ENCODE peak calls at places on chromosomes 11 and 22, in four cellular contexts. One of them, this sample, is unnamed.

GRCh38 chr22:20503816-20504215 is 3.6 kb upstream of the MED15 start:
- DNase-seq in vagina: no peak
- DNase-seq in mammary epithelial cell: peak; percentile 45
- DNase-seq in H9: no peak
- DNase-seq in this sample: no peak

GRCh38 chr11:23201936-23202522 is 341.8 kb upstream of the CCDC179 start:
- DNase-seq in vagina: no peak
- DNase-seq in mammary epithelial cell: no peak
- DNase-seq in H9: no peak
- DNase-seq in this sample: no peak

GRCh38 chr11:92917927-92918326 is 51.5 kb upstream of the MTNR1B start:
- DNase-seq in vagina: no peak
- DNase-seq in mammary epithelial cell: no peak
- DNase-seq in H9: no peak
- DNase-seq in this sample: no peak

GRCh38 chr11:36110698-36111410 is 167.0 kb downstream of the LDLRAD3 start:
- DNase-seq in vagina: no peak
- DNase-seq in mammary epithelial cell: no peak
- DNase-seq in H9: no peak
- DNase-seq in this sample: no peak

GRCh38 chr11:119591836-119592310 is 137.1 kb downstream of the NECTIN1 start:
- DNase-seq in vagina: no peak
- DNase-seq in mammary epithelial cell: peak; percentile 64
- DNase-seq in H9: no peak
- DNase-seq in this sample: no peak

GRCh38 chr11:44760917-44761545 is 34.3 kb downstream of the TSPAN18 start:
- DNase-seq in vagina: no peak
- DNase-seq in mammary epithelial cell: peak; percentile 66
- DNase-seq in H9: peak; percentile 79
- DNase-seq in this sample: no peak

GRCh38 chr11:57641011-57641410 is 8.7 kb downstream of the YPEL4 start:
- DNase-seq in vagina: no peak
- DNase-seq in mammary epithelial cell: no peak
- DNase-seq in H9: peak; percentile 45
- DNase-seq in this sample: no peak

GRCh38 chr11:121486054-121486453 is 33.3 kb upstream of the SORL1-AS1 start:
- DNase-seq in vagina: no peak
- DNase-seq in mammary epithelial cell: no peak
- DNase-seq in H9: no peak
- DNase-seq in this sample: no peak

GRCh38 chr22:20542736-20543135 is 35.3 kb downstream of the MED15 start:
- DNase-seq in vagina: no peak
- DNase-seq in mammary epithelial cell: no peak
- DNase-seq in H9: no peak
- DNase-seq in this sample: no peak

GRCh38 chr11:41921991-41922390 is 462.5 kb upstream of the LRRC4C start:
- DNase-seq in vagina: no peak
- DNase-seq in mammary epithelial cell: no peak
- DNase-seq in H9: peak; percentile 46
- DNase-seq in this sample: no peak

GRCh38 chr22:39207141-39208012 is 37.4 kb downstream of the PDGFB start:
- DNase-seq in vagina: no peak
- DNase-seq in mammary epithelial cell: peak; percentile 65
- DNase-seq in H9: peak; percentile 33
- DNase-seq in this sample: no peak

GRCh38 chr11:128884703-128885338 is 6.3 kb upstream of the KCNJ5 start:
- DNase-seq in vagina: no peak
- DNase-seq in mammary epithelial cell: peak; percentile 60
- DNase-seq in H9: no peak
- DNase-seq in this sample: peak; percentile 61

GRCh38 chr11:70662691-70663098 is 264.4 kb downstream of the CTTN start:
- DNase-seq in vagina: no peak
- DNase-seq in mammary epithelial cell: no peak
- DNase-seq in H9: peak; percentile 43
- DNase-seq in this sample: no peak

GRCh38 chr11:1233351-1234053 is 10.6 kb downstream of the MUC5B start:
- DNase-seq in vagina: no peak
- DNase-seq in mammary epithelial cell: no peak
- DNase-seq in H9: peak; percentile 18
- DNase-seq in this sample: peak; percentile 52

GRCh38 chr11:93583490-93583889 is 40.3 kb upstream of the SMCO4 start:
- DNase-seq in vagina: no peak
- DNase-seq in mammary epithelial cell: no peak
- DNase-seq in H9: no peak
- DNase-seq in this sample: no peak

GRCh38 chr11:7381937-7382336 is 103.4 kb upstream of the OLFML1 start:
- DNase-seq in vagina: no peak
- DNase-seq in mammary epithelial cell: no peak
- DNase-seq in H9: no peak
- DNase-seq in this sample: no peak

GRCh38 chr11:40819230-40819629 is 640.2 kb downstream of the LRRC4C start:
- DNase-seq in vagina: no peak
- DNase-seq in mammary epithelial cell: peak; percentile 1
- DNase-seq in H9: peak; percentile 30
- DNase-seq in this sample: no peak

GRCh38 chr11:75557649-75558494 is 4.2 kb upstream of the SERPINH1 start:
- DNase-seq in vagina: no peak
- DNase-seq in mammary epithelial cell: no peak
- DNase-seq in H9: peak; percentile 42
- DNase-seq in this sample: no peak

GRCh38 chr11:1401656-1402221 is 12.0 kb downstream of the BRSK2 start:
- DNase-seq in vagina: no peak
- DNase-seq in mammary epithelial cell: peak; percentile 34
- DNase-seq in H9: peak; percentile 77
- DNase-seq in this sample: no peak

GRCh38 chr11:121443688-121444275 is 8.3 kb upstream of the SORL1 start:
- DNase-seq in vagina: no peak
- DNase-seq in mammary epithelial cell: peak; percentile 26
- DNase-seq in H9: no peak
- DNase-seq in this sample: no peak

GRCh38 chr22:24305260-24305692 is 34.6 kb downstream of the SPECC1L start:
- DNase-seq in vagina: no peak
- DNase-seq in mammary epithelial cell: peak; percentile 49
- DNase-seq in H9: no peak
- DNase-seq in this sample: no peak

GRCh38 chr22:49052023-49052538 is 775.6 kb downstream of the BRD1 start:
- DNase-seq in vagina: no peak
- DNase-seq in mammary epithelial cell: no peak
- DNase-seq in H9: peak; percentile 60
- DNase-seq in this sample: no peak

GRCh38 chr11:113090716-113091577 is 129.7 kb downstream of the NCAM1 start:
- DNase-seq in vagina: no peak
- DNase-seq in mammary epithelial cell: peak; percentile 17
- DNase-seq in H9: no peak
- DNase-seq in this sample: no peak

GRCh38 chr11:20353829-20354434 is 9.6 kb upstream of the HTATIP2 start:
- DNase-seq in vagina: no peak
- DNase-seq in mammary epithelial cell: peak; percentile 26
- DNase-seq in H9: no peak
- DNase-seq in this sample: peak; percentile 46

GRCh38 chr11:118343981-118344521 is at the start of gene CD3G:
- DNase-seq in vagina: no peak
- DNase-seq in mammary epithelial cell: no peak
- DNase-seq in H9: no peak
- DNase-seq in this sample: no peak

GRCh38 chr11:76577199-76577920 is 93.2 kb downstream of the LRRC32 start:
- DNase-seq in vagina: no peak
- DNase-seq in mammary epithelial cell: peak; percentile 86
- DNase-seq in H9: no peak
- DNase-seq in this sample: no peak

GRCh38 chr11:26219506-26220117 is 112.3 kb upstream of the ANO3 start:
- DNase-seq in vagina: no peak
- DNase-seq in mammary epithelial cell: no peak
- DNase-seq in H9: no peak
- DNase-seq in this sample: no peak

GRCh38 chr11:63783925-63784592 is 15.5 kb upstream of the ZFTA start:
- DNase-seq in vagina: no peak
- DNase-seq in mammary epithelial cell: no peak
- DNase-seq in H9: peak; percentile 41
- DNase-seq in this sample: no peak

GRCh38 chr11:109371444-109372176 is 50.4 kb upstream of the C11orf87 start:
- DNase-seq in vagina: no peak
- DNase-seq in mammary epithelial cell: no peak
- DNase-seq in H9: no peak
- DNase-seq in this sample: no peak

GRCh38 chr11:69351460-69351859 is 57.5 kb downstream of the MYEOV start:
- DNase-seq in vagina: no peak
- DNase-seq in mammary epithelial cell: peak; percentile 40
- DNase-seq in H9: no peak
- DNase-seq in this sample: no peak

GRCh38 chr11:110896358-110896757 is 184.1 kb upstream of the ARHGAP20 start:
- DNase-seq in vagina: no peak
- DNase-seq in mammary epithelial cell: no peak
- DNase-seq in H9: no peak
- DNase-seq in this sample: no peak

GRCh38 chr11:118953265-118953664 is 2.8 kb upstream of the UPK2 start:
- DNase-seq in vagina: no peak
- DNase-seq in mammary epithelial cell: no peak
- DNase-seq in H9: peak; percentile 73
- DNase-seq in this sample: peak; percentile 26

GRCh38 chr11:79100093-79100704 is 340.6 kb downstream of the TENM4 start:
- DNase-seq in vagina: no peak
- DNase-seq in mammary epithelial cell: peak; percentile 26
- DNase-seq in H9: peak; percentile 62
- DNase-seq in this sample: peak; percentile 56

GRCh38 chr11:105033781-105034180 is 1.2 kb downstream of the CASP1 start:
- DNase-seq in vagina: no peak
- DNase-seq in mammary epithelial cell: no peak
- DNase-seq in H9: no peak
- DNase-seq in this sample: no peak

GRCh38 chr11:114163231-114163631 is 103.7 kb downstream of the ZBTB16 start:
- DNase-seq in vagina: no peak
- DNase-seq in mammary epithelial cell: peak; percentile 69
- DNase-seq in H9: no peak
- DNase-seq in this sample: no peak
- TF ChIP-seq CTCF in vagina: no peak
- TF ChIP-seq CTCF in mammary epithelial cell: no peak
- TF ChIP-seq CTCF in H9: no peak
- TF ChIP-seq CTCF in this sample: no peak

GRCh38 chr11:86135319-86135714 is 66.4 kb upstream of the PICALM start:
- DNase-seq in vagina: no peak
- DNase-seq in mammary epithelial cell: no peak
- DNase-seq in H9: no peak
- DNase-seq in this sample: no peak
- H3K27ac ChIP-seq in vagina: no peak overlapping the region
- H3K27ac ChIP-seq in mammary epithelial cell: no peak overlapping the region
- H3K27ac ChIP-seq in H9: no peak overlapping the region
- H3K27ac ChIP-seq in this sample: no peak overlapping the region

GRCh38 chr11:107591098-107591445 is at the start of gene ELMOD1:
- DNase-seq in vagina: no peak
- DNase-seq in mammary epithelial cell: peak; percentile 27
- DNase-seq in H9: peak; percentile 63
- DNase-seq in this sample: peak; percentile 85
- TF ChIP-seq CTCF in vagina: no peak
- TF ChIP-seq CTCF in mammary epithelial cell: peak; percentile 33
- TF ChIP-seq CTCF in H9: peak; percentile 10
- TF ChIP-seq CTCF in this sample: peak; percentile 50

DNA sequence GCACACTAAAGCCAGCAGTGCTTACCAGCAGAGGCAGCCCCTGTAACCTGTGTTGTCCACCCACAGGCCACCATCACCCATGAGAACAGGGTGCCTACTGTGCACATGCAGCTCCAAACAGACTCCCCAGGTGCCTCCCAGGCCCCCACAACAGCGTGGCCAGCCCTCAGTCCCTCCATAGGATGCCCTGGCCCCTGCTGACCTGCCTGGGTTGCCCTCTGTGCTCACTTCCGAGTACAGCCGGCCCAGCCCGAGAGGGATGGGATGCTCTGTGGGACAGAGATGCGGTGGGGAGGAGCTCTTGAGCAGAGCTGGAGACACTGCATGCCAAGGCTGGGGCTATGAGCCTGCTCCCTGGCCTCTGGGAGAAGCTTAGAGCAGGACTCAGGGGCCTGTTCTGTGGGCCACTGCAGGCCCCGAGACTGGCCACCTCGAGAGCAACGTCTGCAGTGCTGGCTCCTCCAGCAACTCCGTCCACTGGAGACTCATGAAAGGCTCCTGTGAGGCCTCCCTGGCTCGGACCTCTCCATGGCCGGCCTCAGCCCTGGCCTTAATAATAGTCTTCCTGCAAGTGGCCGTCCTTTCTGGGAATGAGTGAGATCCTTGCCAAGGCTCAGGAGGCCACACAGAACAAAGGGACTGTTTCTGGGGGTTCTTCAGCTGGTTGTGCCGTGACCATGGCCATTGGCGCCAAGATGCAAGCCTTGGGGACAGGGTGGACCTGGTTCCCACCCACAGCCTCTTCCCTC is 27.0 kb downstream of the FADS2 start:
- DNase-seq in vagina: no peak
- DNase-seq in mammary epithelial cell: no peak
- DNase-seq in H9: no peak
- DNase-seq in this sample: no peak
- H3K27ac ChIP-seq in vagina: no peak overlapping the region
- H3K27ac ChIP-seq in mammary epithelial cell: no peak overlapping the region
- H3K27ac ChIP-seq in H9: no peak overlapping the region
- H3K27ac ChIP-seq in this sample: no peak overlapping the region

This sample was measured in WERI-Rb-1.